ENCODE peak calls at places on chromosomes 11 and 22, in four cellular contexts. One of them, this sample, is unnamed.
A peak's percentile ranks its signal among the peaks of the same experiment; 100 is the strongest.

GRCh38 chr22:46378499-46379300 is 43.2 kb downstream of the TRMU start:
- DNase-seq in CD4-positive, alpha-beta T cell: no peak
- DNase-seq in NCI-H1105 treated with DMSO at 0.1 percent for 48 hours: no peak
- DNase-seq in WTC11: no peak
- DNase-seq in this sample: no peak

GRCh38 chr11:78234006-78234405 is 45.3 kb downstream of the USP35 start:
- DNase-seq in CD4-positive, alpha-beta T cell: no peak
- DNase-seq in NCI-H1105 treated with DMSO at 0.1 percent for 48 hours: no peak
- DNase-seq in WTC11: no peak
- DNase-seq in this sample: no peak

GRCh38 chr22:48053973-48054372 is 1291.5 kb downstream of the TBC1D22A start:
- DNase-seq in CD4-positive, alpha-beta T cell: no peak
- DNase-seq in NCI-H1105 treated with DMSO at 0.1 percent for 48 hours: no peak
- DNase-seq in WTC11: no peak
- DNase-seq in this sample: no peak

GRCh38 chr11:103601230-103601846 is 435.1 kb upstream of the DDI1 start:
- DNase-seq in CD4-positive, alpha-beta T cell: no peak
- DNase-seq in NCI-H1105 treated with DMSO at 0.1 percent for 48 hours: peak; percentile 64
- DNase-seq in WTC11: peak; percentile 48
- DNase-seq in this sample: peak; percentile 50

GRCh38 chr11:60204922-60205321 is 22.0 kb upstream of the MS4A6A start:
- DNase-seq in CD4-positive, alpha-beta T cell: no peak
- DNase-seq in NCI-H1105 treated with DMSO at 0.1 percent for 48 hours: no peak
- DNase-seq in WTC11: no peak
- DNase-seq in this sample: no peak

GRCh38 chr11:3052109-3052479 is 5.1 kb downstream of the CARS1 start:
- DNase-seq in CD4-positive, alpha-beta T cell: no peak
- DNase-seq in NCI-H1105 treated with DMSO at 0.1 percent for 48 hours: peak; percentile 98
- DNase-seq in WTC11: no peak
- DNase-seq in this sample: peak; percentile 30

GRCh38 chr22:40499187-40499753 is 128.9 kb downstream of the SGSM3 start:
- DNase-seq in CD4-positive, alpha-beta T cell: no peak
- DNase-seq in NCI-H1105 treated with DMSO at 0.1 percent for 48 hours: no peak
- DNase-seq in WTC11: no peak
- DNase-seq in this sample: no peak

GRCh38 chr11:1629326-1630185 is at the start of gene KRTAP5-5:
- DNase-seq in CD4-positive, alpha-beta T cell: no peak
- DNase-seq in NCI-H1105 treated with DMSO at 0.1 percent for 48 hours: no peak
- DNase-seq in WTC11: no peak
- DNase-seq in this sample: no peak

GRCh38 chr22:22903355-22903777 is 15.8 kb downstream of the IGLL5 start:
- DNase-seq in CD4-positive, alpha-beta T cell: no peak
- DNase-seq in NCI-H1105 treated with DMSO at 0.1 percent for 48 hours: no peak
- DNase-seq in WTC11: no peak
- DNase-seq in this sample: no peak

GRCh38 chr22:35963237-35963810 is 65.3 kb downstream of the RBFOX2 start:
- DNase-seq in CD4-positive, alpha-beta T cell: no peak
- DNase-seq in NCI-H1105 treated with DMSO at 0.1 percent for 48 hours: no peak
- DNase-seq in WTC11: no peak
- DNase-seq in this sample: no peak

GRCh38 chr22:31752096-31752847 is 1.5 kb upstream of the DEPDC5 start:
- DNase-seq in CD4-positive, alpha-beta T cell: no peak
- DNase-seq in NCI-H1105 treated with DMSO at 0.1 percent for 48 hours: no peak
- DNase-seq in WTC11: no peak
- DNase-seq in this sample: no peak